ENCODE peak calls at places on chromosomes 4 and X, in eight cellular contexts. F, L, X, P, A, Z, T and Q are unnamed samples.

GRCh38 chr4:19844436-19844835 is 407.3 kb upstream of the SLIT2 start:
- DNase-seq in A (no peak), P (no peak), L (no peak), F (no peak), T (no peak), Z (no peak), X (no peak), Q (no peak)

GRCh38 chrX:54182194-54182863 is 725 bp downstream of the FAM120C start:
- DNase-seq in A (peak; percentile 42), X (peak; percentile 27), L (peak; percentile 58), Z (peak; percentile 69), F (peak; percentile 18), T (peak; percentile 40), P (peak; percentile 66), Q (no peak)

GRCh38 chr4:153488006-153488718 is 22.0 kb downstream of the TMEM131L start:
- DNase-seq in T (no peak), A (no peak), F (no peak), P (no peak), X (no peak), L (no peak), Z (peak; percentile 73), Q (no peak)

GRCh38 chr4:113961322-113961698 is 18.1 kb downstream of the ARSJ start:
- DNase-seq in T (no peak), F (no peak), A (no peak), L (no peak), P (peak; percentile 48), Z (no peak), X (no peak), Q (no peak)

GRCh38 chr4:151569650-151570049 is 160.7 kb downstream of the FHIP1A start:
- DNase-seq in T (no peak), F (no peak), Z (no peak), P (no peak), X (no peak), A (no peak), L (no peak), Q (no peak)

GRCh38 chr4:9996319-9997110 is 24.8 kb downstream of the SLC2A9 start:
- DNase-seq in P (peak; percentile 13), L (no peak), F (no peak), Z (no peak), A (no peak), X (no peak), T (no peak), Q (no peak)

GRCh38 chr4:143207555-143207954 is 22.8 kb downstream of the USP38 start:
- DNase-seq in A (no peak), Z (no peak), P (peak; percentile 26), L (peak; percentile 15), T (peak; percentile 17), X (no peak), F (peak; percentile 20), Q (no peak)

GRCh38 chrX:135512508-135513139 is 7.8 kb upstream of the INTS6L start:
- DNase-seq in Z (peak; percentile 74), A (no peak), P (no peak), X (no peak), T (no peak), F (no peak), L (no peak), Q (no peak)

GRCh38 chrX:136778914-136779313 is 1.8 kb downstream of the ARHGEF6 start:
- DNase-seq in A (no peak), F (no peak), P (no peak), L (no peak), X (no peak), Z (no peak), T (no peak), Q (no peak)

GRCh38 chrX:101617211-101618191 is at the start of gene ARMCX6:
- DNase-seq in A (peak; percentile 84), P (peak; percentile 75), T (peak; percentile 68), Z (peak; percentile 29), L (peak; percentile 87), X (peak; percentile 40), F (peak; percentile 50), Q (peak; percentile 36)

GRCh38 chrX:20399728-20400414 is 133.2 kb upstream of the RPS6KA3 start:
- DNase-seq in T (no peak), Z (no peak), P (no peak), X (no peak), F (no peak), L (no peak), A (no peak), Q (no peak)

GRCh38 chr4:27684501-27685077 is 823.9 kb downstream of the STIM2 start:
- DNase-seq in F (peak; percentile 44), T (peak; percentile 85), Z (peak; percentile 45), P (peak; percentile 58), L (peak; percentile 15), X (peak; percentile 54), A (peak; percentile 34), Q (peak; percentile 10)

GRCh38 chrX:8868070-8868795 is 67.0 kb upstream of the FAM9A start:
- DNase-seq in F (no peak), P (peak; percentile 86), T (no peak), L (no peak), X (no peak), A (no peak), Z (no peak), Q (no peak)

GRCh38 chr4:104915373-104915772 is 231.3 kb upstream of the TET2 start:
- DNase-seq in T (no peak), Z (no peak), P (no peak), L (no peak), F (no peak), A (no peak), X (no peak), Q (no peak)

GRCh38 chr4:13322681-13323101 is 161.4 kb downstream of the RAB28 start:
- DNase-seq in X (no peak), P (no peak), Z (no peak), T (no peak), F (no peak), A (no peak), L (no peak), Q (no peak)

GRCh38 chr4:5143940-5144339 is 92.7 kb downstream of the STK32B start:
- DNase-seq in X (no peak), P (no peak), T (no peak), Z (no peak), A (no peak), L (no peak), F (no peak), Q (no peak)

GRCh38 chr4:174764105-174764729 is 64.8 kb downstream of the GLRA3 start:
- DNase-seq in Z (no peak), L (peak; percentile 45), X (peak; percentile 40), P (peak; percentile 42), A (peak; percentile 65), T (peak; percentile 78), F (peak; percentile 29), Q (peak; percentile 18)

GRCh38 chr4:184473515-184474260 is 662 bp downstream of the IRF2 start:
- DNase-seq in T (peak; percentile 61), A (peak; percentile 51), Z (peak; percentile 58), F (no peak), P (peak; percentile 21), X (no peak), L (peak; percentile 71), Q (no peak)

GRCh38 chr4:21780158-21780557 is 168.4 kb downstream of the KCNIP4 start:
- DNase-seq in A (no peak), T (no peak), Z (no peak), X (no peak), L (no peak), P (no peak), F (no peak), Q (no peak)

GRCh38 chrX:123291623-123292022 is 107.5 kb downstream of the GRIA3 start:
- DNase-seq in P (no peak), A (no peak), T (no peak), Z (no peak), X (no peak), L (peak; percentile 3), F (no peak), Q (no peak)

GRCh38 chr4:39900966-39901365 is 76.7 kb downstream of the PDS5A start:
- DNase-seq in A (no peak), F (no peak), Z (no peak), T (no peak), P (no peak), X (no peak), L (no peak), Q (no peak)

DNA sequence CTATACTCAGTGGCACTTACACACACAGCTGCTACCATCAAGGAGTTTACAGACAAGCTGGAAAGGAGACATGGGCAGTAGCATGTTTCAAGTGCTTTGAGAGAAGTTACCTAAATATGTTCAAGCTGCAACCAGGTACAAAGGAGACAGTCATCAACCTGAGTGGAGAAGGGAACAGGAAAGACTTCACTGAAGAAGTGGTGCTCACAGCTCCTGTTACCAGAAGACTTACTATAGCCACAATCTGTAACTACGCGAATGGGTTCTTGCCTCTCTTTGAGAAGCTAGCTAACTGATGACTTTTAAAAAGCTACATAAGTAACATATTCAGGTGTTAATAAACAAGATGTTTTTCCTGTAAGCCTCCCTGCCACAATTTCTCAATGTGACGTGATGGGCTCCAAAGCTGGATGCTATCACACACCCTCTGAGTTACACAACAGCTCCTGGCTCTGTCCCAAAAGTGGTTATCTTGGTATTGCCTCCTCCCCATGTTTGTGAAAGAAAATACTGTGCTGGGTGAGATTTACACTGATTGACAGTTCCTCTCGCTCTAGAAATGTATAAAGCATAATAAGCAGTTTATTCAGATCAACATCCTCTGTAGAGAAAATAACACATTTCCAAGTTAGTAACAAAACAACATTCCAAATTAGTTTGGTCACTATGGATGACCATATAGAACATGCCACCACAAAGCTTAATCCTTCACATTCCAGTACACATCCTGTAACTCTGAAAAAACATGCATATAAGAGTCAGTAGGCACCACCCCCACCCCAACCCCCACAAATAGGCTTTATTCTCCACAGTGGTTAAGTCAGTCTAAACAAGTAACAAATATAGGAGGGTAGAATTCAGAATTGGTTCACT is 81.8 kb downstream of the FRYL start:
- DNase-seq in L (no peak), T (no peak), Z (peak; percentile 75), F (peak; percentile 75), P (peak; percentile 64), X (peak; percentile 44), A (peak; percentile 85), Q (peak; percentile 75)
- H3K27ac ChIP-seq in L (peak overlapping the region; percentile 96), T (peak overlapping the region; percentile 56), Z (no peak overlapping the region), F (no peak overlapping the region), P (peak overlapping the region; percentile 76), X (peak overlapping the region; percentile 76), A (no peak overlapping the region), Q (peak overlapping the region; percentile 87)

DNA sequence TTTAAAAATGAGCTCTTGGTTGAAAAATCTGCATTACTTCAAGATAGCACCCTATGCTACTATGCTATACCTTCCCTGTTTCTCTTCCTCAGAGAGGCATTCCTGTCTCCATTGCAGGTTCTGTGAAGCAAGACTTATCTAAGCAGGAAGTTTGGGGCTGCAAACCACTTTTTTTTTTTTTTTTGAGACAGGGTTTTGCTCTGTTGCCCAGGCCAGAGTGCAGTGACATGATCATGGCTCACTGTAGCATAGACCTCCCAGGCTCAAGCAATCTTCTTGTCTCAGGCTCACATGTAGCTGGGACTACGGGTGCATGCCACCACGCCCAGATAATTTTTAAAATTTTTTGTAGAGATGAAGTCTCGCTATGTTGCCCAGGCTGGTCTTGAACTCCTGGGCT is 4.0 kb upstream of the CCNG2 start:
- DNase-seq in F (no peak), X (no peak), T (no peak), P (no peak), A (no peak), L (no peak), Z (no peak), Q (no peak)
- TF ChIP-seq REST in F (no peak), X (no peak), T (no peak), P (no peak), A (no peak), L (no peak), Z (no peak), Q (no peak)

GRCh38 chrX:68945081-68945602 is 116.3 kb downstream of the EFNB1 start:
- DNase-seq in X (no peak), F (no peak), L (no peak), P (no peak), Z (no peak), A (no peak), T (no peak), Q (no peak)
- H3K27ac ChIP-seq in X (no peak overlapping the region), F (no peak overlapping the region), L (no peak overlapping the region), P (no peak overlapping the region), Z (no peak overlapping the region), A (no peak overlapping the region), T (no peak overlapping the region), Q (no peak overlapping the region)

GRCh38 chr4:142126890-142127497 is 490.6 kb downstream of the IL15 start:
- DNase-seq in P (peak; percentile 76), F (peak; percentile 31), X (peak; percentile 66), T (peak; percentile 80), A (peak; percentile 56), Z (peak; percentile 54), L (peak; percentile 15), Q (peak; percentile 51)
- TF ChIP-seq REST in P (no peak), F (no peak), X (no peak), T (no peak), A (no peak), Z (no peak), L (no peak), Q (no peak)